ENCODE peak calls at places on chromosomes 7 and 10, in seven cellular contexts. Q is stimulated activated CD4-positive, alpha-beta T cell treated with anti-CD3 and anti-CD28 coated beads, Interleukin-12 subunit alpha, Interleukin-12 subunit beta, amount 100 ng/mL, for 24 hours; J is NCI-H2081; L is CD8-positive, alpha-beta T cell; A is BE2C; U is LoVo; G is fibroblast of villous mesenchyme. Y is an unnamed sample.

GRCh38 chr7:142833174-142834027 is 21.5 kb upstream of the EPHB6 start:
- DNase-seq in L (no peak), G (no peak), J (no peak), A (no peak), U (peak; percentile 62), Q (no peak), Y (no peak)

GRCh38 chr7:159012353-159013069 is 132.2 kb downstream of the VIPR2 start:
- DNase-seq in Q (no peak), U (no peak), J (peak; percentile 51), G (peak; percentile 60), A (no peak), L (no peak), Y (no peak)

GRCh38 chr7:7156663-7157062 is 25.7 kb upstream of the C1GALT1 start:
- DNase-seq in J (no peak), A (no peak), Q (no peak), L (no peak), G (no peak), U (no peak), Y (no peak)

GRCh38 chr7:76198202-76198601 is 3.5 kb upstream of the SRRM3 start:
- DNase-seq in J (no peak), L (no peak), Q (no peak), G (no peak), A (no peak), U (no peak), Y (no peak)

GRCh38 chr7:39265912-39266591 is 288.3 kb downstream of the POU6F2 start:
- DNase-seq in Q (no peak), L (no peak), G (no peak), U (no peak), J (no peak), A (no peak), Y (no peak)

GRCh38 chr7:22563115-22563514 is 63.1 kb upstream of the STEAP1B start:
- DNase-seq in U (no peak), L (no peak), A (no peak), Q (no peak), G (no peak), J (peak; percentile 57), Y (no peak)

GRCh38 chr7:129781128-129781855 is 169.8 kb downstream of the NRF1 start:
- DNase-seq in G (no peak), J (peak; percentile 38), Q (no peak), L (no peak), U (no peak), A (no peak), Y (no peak)

GRCh38 chr7:30752979-30753378 is 1.0 kb downstream of the INMT start:
- DNase-seq in G (peak; percentile 48), U (no peak), A (no peak), Q (no peak), L (no peak), J (no peak), Y (peak; percentile 60)

GRCh38 chr7:47080816-47081215 is 501.1 kb downstream of the TNS3 start:
- DNase-seq in G (peak; percentile 79), L (no peak), J (no peak), A (no peak), Q (no peak), U (no peak), Y (no peak)

GRCh38 chr7:90726623-90727022 is 130.5 kb downstream of the CDK14 start:
- DNase-seq in G (peak; percentile 42), J (peak; percentile 29), L (no peak), U (peak; percentile 46), Q (no peak), A (no peak), Y (peak; percentile 60)

GRCh38 chr10:6044651-6045599 is 17.2 kb downstream of the IL2RA start:
- DNase-seq in G (no peak), U (no peak), Q (no peak), J (no peak), L (no peak), A (no peak), Y (peak; percentile 6)

GRCh38 chr10:119962837-119963236 is 70.3 kb downstream of the SEC23IP start:
- DNase-seq in Q (no peak), J (no peak), A (no peak), L (no peak), U (no peak), G (no peak), Y (no peak)

GRCh38 chr7:112520787-112521186 is 40.0 kb downstream of the LSMEM1 start:
- DNase-seq in U (no peak), G (no peak), A (no peak), Q (no peak), J (no peak), L (no peak), Y (no peak)

GRCh38 chr10:124477614-124478363 is 16.2 kb downstream of the LHPP start:
- DNase-seq in A (no peak), Q (no peak), J (no peak), U (no peak), G (no peak), L (no peak), Y (no peak)